ENCODE peak calls at places on chromosome 6, in five cellular contexts. One of them, this sample, is unnamed.

GRCh38 chr6:127058027-127058426 is 60.4 kb upstream of the RSPO3 start:
- DNase-seq in glomerular endothelial cell: no peak
- DNase-seq in AG04449: no peak
- DNase-seq in esophagus squamous epithelium: no peak
- DNase-seq in fibroblast of pulmonary artery: peak; percentile 45
- DNase-seq in this sample: no peak

GRCh38 chr6:132198040-132198439 is 203.2 kb downstream of the MOXD1 start:
- DNase-seq in AG04449: no peak
- DNase-seq in fibroblast of pulmonary artery: peak; percentile 28
- DNase-seq in esophagus squamous epithelium: no peak
- DNase-seq in glomerular endothelial cell: no peak
- DNase-seq in this sample: no peak

GRCh38 chr6:131058236-131058635 is 4.8 kb downstream of the EPB41L2 start:
- DNase-seq in fibroblast of pulmonary artery: no peak
- DNase-seq in glomerular endothelial cell: no peak
- DNase-seq in AG04449: no peak
- DNase-seq in esophagus squamous epithelium: no peak
- DNase-seq in this sample: peak; percentile 48

GRCh38 chr6:114952229-114952628 is 609.4 kb upstream of the HS3ST5 start:
- DNase-seq in AG04449: no peak
- DNase-seq in fibroblast of pulmonary artery: no peak
- DNase-seq in glomerular endothelial cell: no peak
- DNase-seq in esophagus squamous epithelium: no peak
- DNase-seq in this sample: no peak

GRCh38 chr6:148177589-148178233 is 164.9 kb upstream of the SASH1 start:
- DNase-seq in fibroblast of pulmonary artery: peak; percentile 79
- DNase-seq in AG04449: peak; percentile 5
- DNase-seq in esophagus squamous epithelium: no peak
- DNase-seq in glomerular endothelial cell: peak; percentile 64
- DNase-seq in this sample: no peak

GRCh38 chr6:129189266-129189665 is 306.3 kb downstream of the LAMA2 start:
- DNase-seq in esophagus squamous epithelium: no peak
- DNase-seq in AG04449: no peak
- DNase-seq in fibroblast of pulmonary artery: no peak
- DNase-seq in glomerular endothelial cell: no peak
- DNase-seq in this sample: no peak

GRCh38 chr6:104940881-104941693 is 15.8 kb upstream of the LIN28B start:
- DNase-seq in esophagus squamous epithelium: no peak
- DNase-seq in AG04449: no peak
- DNase-seq in fibroblast of pulmonary artery: peak; percentile 56
- DNase-seq in glomerular endothelial cell: no peak
- DNase-seq in this sample: no peak

GRCh38 chr6:163985710-163986109 is 571.2 kb downstream of the QKI start:
- DNase-seq in glomerular endothelial cell: no peak
- DNase-seq in fibroblast of pulmonary artery: no peak
- DNase-seq in esophagus squamous epithelium: no peak
- DNase-seq in AG04449: no peak
- DNase-seq in this sample: no peak

This sample was measured in brain pericyte.